ENCODE peak calls at places on chromosome 1, in four cellular contexts. E is stomach, L is esophagus squamous epithelium, R is cardiac muscle cell. Y is an unnamed sample.

GRCh38 chr1:204994086-204994862 is 48.7 kb upstream of the CNTN2 start:
- DNase-seq in R (no peak), E (no peak), L (no peak), Y (no peak)

GRCh38 chr1:93681095-93681548 is 515 bp downstream of the BCAR3 start:
- DNase-seq in E (no peak), R (peak; percentile 28), L (no peak), Y (no peak)

GRCh38 chr1:179930867-179931266 is 23.7 kb upstream of the CEP350 start:
- DNase-seq in L (no peak), E (no peak), R (no peak), Y (no peak)

GRCh38 chr1:42170779-42171621 is 6.5 kb upstream of the GUCA2A start:
- DNase-seq in R (no peak), E (no peak), L (no peak), Y (no peak)

GRCh38 chr1:166383137-166383536 is 216.3 kb upstream of the FAM78B start:
- DNase-seq in L (no peak), R (no peak), E (no peak), Y (no peak)

GRCh38 chr1:232282541-232282940 is 347.4 kb downstream of the SIPA1L2 start:
- DNase-seq in E (no peak), R (no peak), L (no peak), Y (no peak)

GRCh38 chr1:58397187-58397820 is 149.2 kb downstream of the OMA1 start:
- DNase-seq in R (no peak), E (no peak), L (no peak), Y (no peak)

GRCh38 chr1:53332188-53332564 is 4.3 kb upstream of the LRP8 start:
- DNase-seq in R (no peak), L (no peak), E (peak; percentile 15), Y (no peak)

GRCh38 chr1:223716302-223716862 is 4.0 kb downstream of the CAPN2 start:
- DNase-seq in E (no peak), R (no peak), L (no peak), Y (no peak)

GRCh38 chr1:59730302-59730701 is 84.4 kb upstream of the HOOK1 start:
- DNase-seq in E (no peak), L (no peak), R (no peak), Y (no peak)

GRCh38 chr1:53559391-53559815 is 100.2 kb downstream of the DMRTB1 start:
- DNase-seq in R (no peak), E (no peak), L (no peak), Y (no peak)

GRCh38 chr1:227999056-227999930 is 7.5 kb upstream of the WNT3A start:
- DNase-seq in R (peak; percentile 75), E (peak; percentile 72), L (no peak), Y (peak; percentile 83)

GRCh38 chr1:209674957-209675566 is at the start of gene G0S2:
- DNase-seq in R (peak; percentile 83), E (peak; percentile 83), L (no peak), Y (peak; percentile 48)

GRCh38 chr1:16420719-16421118 is 16.5 kb downstream of the SPATA21 start:
- DNase-seq in R (no peak), L (peak; percentile 14), E (no peak), Y (no peak)

GRCh38 chr1:201655243-201655642 is 116.3 kb downstream of the NAV1 start:
- DNase-seq in E (no peak), R (no peak), L (no peak), Y (no peak)

GRCh38 chr1:245972476-245972875 is 534.6 kb downstream of the SMYD3 start:
- DNase-seq in E (no peak), L (no peak), R (no peak), Y (no peak)

GRCh38 chr1:185670187-185670627 is 64.0 kb upstream of the HMCN1 start:
- DNase-seq in E (peak; percentile 48), L (no peak), R (peak; percentile 65), Y (peak; percentile 84)

GRCh38 chr1:222247811-222248310 is 300.0 kb downstream of the HHIPL2 start:
- DNase-seq in L (no peak), R (no peak), E (no peak), Y (no peak)

GRCh38 chr1:186617860-186618780 is 62.1 kb downstream of the PTGS2 start:
- DNase-seq in R (no peak), L (no peak), E (peak; percentile 30), Y (peak; percentile 69)

GRCh38 chr1:245953876-245954660 is 553.0 kb downstream of the SMYD3 start:
- DNase-seq in L (no peak), E (no peak), R (no peak), Y (no peak)

GRCh38 chr1:56820755-56821461 is 1.7 kb upstream of the FYB2 start:
- DNase-seq in L (no peak), R (peak; percentile 87), E (peak; percentile 89), Y (peak; percentile 88)

DNA sequence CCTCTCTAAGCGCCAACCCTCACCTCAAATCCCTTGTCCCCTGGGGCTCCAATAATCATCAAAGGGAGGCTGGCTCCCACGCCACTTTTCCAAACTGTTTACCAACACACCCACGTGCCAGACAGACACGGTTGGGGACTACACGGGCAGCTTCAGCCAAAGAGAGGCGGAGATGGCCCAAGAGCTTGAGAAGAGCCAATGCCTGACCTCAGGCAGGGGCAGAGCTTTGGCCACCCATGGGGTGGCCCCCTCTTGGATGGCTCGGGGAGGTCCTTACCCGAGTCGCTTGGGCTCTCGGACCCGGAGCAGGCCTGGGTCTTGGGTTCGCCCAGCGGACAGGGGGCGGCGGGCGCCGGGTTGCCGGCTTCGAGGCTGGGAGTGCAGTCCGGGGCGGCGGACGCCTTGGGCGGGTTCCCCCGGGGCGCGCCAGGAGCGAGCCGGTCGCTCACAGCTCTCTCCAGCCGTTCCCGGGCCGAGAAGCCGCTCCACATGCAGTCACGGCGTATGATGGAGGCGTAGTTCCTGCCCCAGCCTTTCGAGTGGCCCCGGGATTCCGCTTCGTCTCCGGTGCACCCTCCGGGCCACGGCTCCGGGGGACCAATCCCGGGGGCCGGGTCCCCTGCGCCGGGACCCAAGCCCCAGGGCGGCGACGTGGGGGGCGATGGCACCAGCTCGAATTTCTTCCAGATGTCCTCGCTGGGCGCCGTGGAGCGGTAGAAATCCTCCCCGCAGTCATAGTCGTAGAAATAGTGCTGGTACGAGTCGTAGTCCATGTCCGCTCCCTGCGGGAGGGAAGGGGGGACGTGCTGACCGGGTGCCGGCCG is 843 bp downstream of the MYCL start:
- DNase-seq in L (no peak), E (peak; percentile 43), R (peak; percentile 62), Y (no peak)
- H3K27ac ChIP-seq in L (peak overlapping the region; percentile 86), E (peak overlapping the region; percentile 79), R (peak overlapping the region; percentile 17), Y (no peak overlapping the region)

GRCh38 chr1:229792576-229792975 is 166.5 kb downstream of the URB2 start:
- DNase-seq in R (no peak), E (no peak), L (no peak), Y (no peak)
- H3K4me3 ChIP-seq in R (no peak overlapping the region), E (no peak overlapping the region), L (no peak overlapping the region), Y (no peak overlapping the region)

DNA sequence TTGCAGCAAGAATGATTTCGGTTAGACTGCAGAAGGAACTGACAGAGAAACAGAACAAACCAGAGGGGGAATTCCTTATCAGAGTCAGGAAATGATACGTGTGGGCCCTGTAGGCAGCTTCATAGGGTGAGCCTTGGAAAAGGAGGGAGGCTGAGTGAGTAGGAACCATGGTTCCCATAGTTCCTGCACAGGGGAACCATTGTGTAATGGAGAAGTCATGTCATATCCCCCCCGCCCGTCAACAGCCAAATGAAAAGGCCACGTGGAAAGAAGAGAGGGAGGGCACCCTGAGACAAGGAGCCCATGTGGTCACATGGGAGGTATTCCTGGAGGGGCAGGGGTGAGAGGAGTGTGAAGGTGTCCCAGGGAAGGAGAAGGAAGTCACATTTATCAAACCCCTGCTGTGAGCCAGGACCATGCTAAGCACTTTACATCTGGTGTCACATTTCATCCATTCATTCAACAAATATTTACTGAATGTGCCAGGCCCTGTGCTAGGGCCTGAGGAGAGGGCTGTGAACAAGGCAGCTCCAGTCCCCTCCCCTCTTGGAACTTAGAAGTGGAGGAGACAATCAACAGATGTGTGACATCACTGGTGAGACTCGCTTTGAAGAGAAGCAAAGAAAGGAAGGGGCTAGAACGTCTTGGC is 15.7 kb upstream of the FGR start:
- DNase-seq in L (no peak), R (peak; percentile 58), E (no peak), Y (peak; percentile 42)
- H3K27ac ChIP-seq in L (peak overlapping the region; percentile 42), R (peak overlapping the region; percentile 46), E (no peak overlapping the region), Y (no peak overlapping the region)

GRCh38 chr1:23020731-23021130 is 1.5 kb downstream of the KDM1A start:
- DNase-seq in R (no peak), L (no peak), E (no peak), Y (peak; percentile 31)

GRCh38 chr1:23019851-23020625 is 770 bp downstream of the KDM1A start:
- DNase-seq in E (no peak), L (no peak), R (peak; percentile 68), Y (peak; percentile 50)

GRCh38 chr1:23021834-23022233 is 2.6 kb downstream of the KDM1A start:
- DNase-seq in E (no peak), L (no peak), R (no peak), Y (no peak)

GRCh38 chr1:23026573-23026972 is 7.3 kb downstream of the KDM1A start:
- DNase-seq in L (no peak), R (no peak), E (no peak), Y (no peak)

GRCh38 chr1:23023174-23023573 is 3.9 kb downstream of the KDM1A start:
- DNase-seq in L (no peak), E (no peak), R (no peak), Y (no peak)
- H3K4me3 ChIP-seq in L (no peak overlapping the region), E (no peak overlapping the region), R (no peak overlapping the region), Y (no peak overlapping the region)

DNA sequence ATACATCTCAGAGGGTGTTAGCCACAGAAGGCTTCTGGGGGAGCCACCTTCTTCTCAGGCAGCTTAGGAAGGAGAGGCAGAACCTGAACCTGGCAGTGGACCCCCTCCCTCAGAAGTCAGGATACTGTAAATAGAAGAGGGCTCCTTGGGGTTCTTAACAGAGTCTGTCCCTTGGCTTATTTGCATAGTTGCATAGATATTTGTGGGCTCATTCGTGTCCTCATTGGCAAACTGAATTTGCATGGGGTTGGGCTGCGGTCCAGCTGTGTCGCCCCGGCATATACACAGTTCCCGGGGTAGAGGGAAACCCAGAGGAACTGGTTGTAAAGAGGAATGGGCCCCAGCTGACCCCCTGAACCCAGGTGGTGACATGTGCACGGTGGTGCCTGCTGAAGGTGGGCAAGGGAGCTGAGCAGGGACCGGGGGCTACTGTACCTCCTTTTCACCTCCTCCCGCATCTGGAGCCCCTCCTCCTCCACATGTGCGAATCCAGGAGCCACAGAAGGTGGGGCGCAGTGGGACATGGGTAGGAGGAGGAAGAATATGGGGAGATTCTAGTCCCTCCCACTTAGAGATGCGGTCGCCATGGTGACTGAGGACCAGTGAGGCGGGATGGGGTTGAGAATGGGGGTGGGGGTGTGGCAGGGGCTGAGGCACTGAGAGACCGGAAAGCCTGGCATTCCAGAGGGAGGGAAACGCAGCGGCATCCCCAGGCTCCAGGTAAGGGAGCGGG is 3.8 kb upstream of the SEMA4A start:
- DNase-seq in L (no peak), E (no peak), R (no peak), Y (no peak)
- H3K27ac ChIP-seq in L (no peak overlapping the region), E (no peak overlapping the region), R (no peak overlapping the region), Y (no peak overlapping the region)

DNA sequence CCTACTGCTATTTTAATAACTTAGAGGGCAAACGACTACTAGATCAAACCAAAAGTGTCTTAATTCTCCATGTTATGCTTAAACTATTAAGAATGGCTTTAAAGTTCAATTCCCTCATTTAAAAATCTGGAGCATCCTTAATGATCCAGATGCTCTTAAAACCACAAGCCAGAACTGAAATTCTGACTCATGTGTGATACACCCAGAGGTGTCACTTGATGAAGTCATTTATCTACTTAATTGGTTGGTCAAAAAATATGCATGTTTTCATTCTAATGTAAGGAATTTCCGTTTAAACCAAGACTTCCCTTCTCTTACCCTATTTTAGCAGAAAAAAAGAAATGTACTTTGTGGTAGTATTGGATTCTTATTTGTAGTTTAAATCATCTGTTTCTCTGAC is 1261.2 kb upstream of the B3GALT2 start:
- DNase-seq in R (no peak), E (no peak), L (no peak), Y (no peak)
- H3K4me3 ChIP-seq in R (no peak overlapping the region), E (no peak overlapping the region), L (no peak overlapping the region), Y (no peak overlapping the region)

GRCh38 chr1:36984026-36984425 is 50.3 kb downstream of the GRIK3 start:
- DNase-seq in L (no peak), E (no peak), R (no peak), Y (no peak)
- H3K27ac ChIP-seq in L (no peak overlapping the region), E (no peak overlapping the region), R (no peak overlapping the region), Y (no peak overlapping the region)